ENCODE peak calls at places on chromosomes 3 and 15, in eight cellular contexts. Z is small intestine, V is kidney epithelial cell, D is ovary, I is breast epithelium, N is SK-N-SH, T is OCI-LY7, P is tibial nerve. Q is an unnamed sample.
A peak's percentile ranks its signal among the peaks of the same experiment; 100 is the strongest.

GRCh38 chr15:91200101-91200754 is 100.2 kb downstream of the SV2B start:
- DNase-seq in I (no peak), N (no peak), D (no peak), P (no peak), Z (no peak), V (no peak), T (no peak), Q (no peak)

GRCh38 chr3:9884555-9885165 is 4.6 kb upstream of the CIDEC start:
- DNase-seq in Z (peak; percentile 97), I (no peak), N (no peak), D (no peak), V (peak; percentile 56), P (peak; percentile 12), T (no peak), Q (no peak)

GRCh38 chr3:186798239-186798638 is 8.0 kb downstream of the RFC4 start:
- DNase-seq in D (no peak), P (no peak), T (no peak), I (no peak), V (no peak), N (no peak), Z (no peak), Q (no peak)

GRCh38 chr15:64222573-64223361 is 59.9 kb upstream of the PPIB start:
- DNase-seq in I (no peak), P (no peak), D (no peak), V (no peak), T (no peak), Z (no peak), N (no peak), Q (no peak)

GRCh38 chr3:183581496-183582155 is 26.1 kb upstream of the KLHL6 start:
- DNase-seq in T (peak; percentile 93), D (no peak), V (no peak), I (no peak), P (no peak), N (no peak), Z (no peak), Q (no peak)

GRCh38 chr3:51750878-51751277 is 28.2 kb downstream of the IQCF6 start:
- DNase-seq in D (no peak), N (no peak), I (no peak), T (no peak), Z (no peak), V (no peak), P (no peak), Q (no peak)

GRCh38 chr3:64445318-64446300 is 220.3 kb upstream of the PRICKLE2 start:
- DNase-seq in D (peak; percentile 70), I (no peak), V (no peak), Z (no peak), P (no peak), N (peak; percentile 83), T (no peak), Q (peak; percentile 60)

GRCh38 chr3:141462176-141462859 is 24.5 kb upstream of the RASA2 start:
- DNase-seq in V (no peak), T (no peak), I (no peak), D (no peak), P (no peak), Z (no peak), N (no peak), Q (no peak)

GRCh38 chr3:111194048-111194447 is 122.4 kb downstream of the NECTIN3 start:
- DNase-seq in N (no peak), I (no peak), T (no peak), Z (no peak), D (no peak), V (no peak), P (no peak), Q (no peak)

GRCh38 chr3:172449468-172450149 is 1.4 kb upstream of the GHSR start:
- DNase-seq in Z (no peak), P (no peak), V (no peak), T (no peak), I (no peak), D (peak; percentile 49), N (peak; percentile 50), Q (no peak)

GRCh38 chr3:116579843-116580242 is 129.7 kb upstream of the TUSC7 start:
- DNase-seq in D (no peak), N (no peak), V (no peak), I (no peak), T (no peak), Z (no peak), P (no peak), Q (no peak)

GRCh38 chr3:78990164-78990563 is 777.6 kb downstream of the ROBO1 start:
- DNase-seq in P (no peak), N (no peak), Z (no peak), D (no peak), I (no peak), V (no peak), T (no peak), Q (no peak)

GRCh38 chr3:52277972-52278509 is 408 bp downstream of the WDR82 start:
- DNase-seq in Z (peak; percentile 60), I (no peak), T (peak; percentile 73), V (no peak), P (no peak), D (no peak), N (peak; percentile 80), Q (peak; percentile 52)

GRCh38 chr15:71278989-71279756 is 163.9 kb downstream of the THSD4 start:
- DNase-seq in T (no peak), V (peak; percentile 78), Z (peak; percentile 94), D (no peak), N (no peak), P (peak; percentile 91), I (no peak), Q (peak; percentile 68)

DNA sequence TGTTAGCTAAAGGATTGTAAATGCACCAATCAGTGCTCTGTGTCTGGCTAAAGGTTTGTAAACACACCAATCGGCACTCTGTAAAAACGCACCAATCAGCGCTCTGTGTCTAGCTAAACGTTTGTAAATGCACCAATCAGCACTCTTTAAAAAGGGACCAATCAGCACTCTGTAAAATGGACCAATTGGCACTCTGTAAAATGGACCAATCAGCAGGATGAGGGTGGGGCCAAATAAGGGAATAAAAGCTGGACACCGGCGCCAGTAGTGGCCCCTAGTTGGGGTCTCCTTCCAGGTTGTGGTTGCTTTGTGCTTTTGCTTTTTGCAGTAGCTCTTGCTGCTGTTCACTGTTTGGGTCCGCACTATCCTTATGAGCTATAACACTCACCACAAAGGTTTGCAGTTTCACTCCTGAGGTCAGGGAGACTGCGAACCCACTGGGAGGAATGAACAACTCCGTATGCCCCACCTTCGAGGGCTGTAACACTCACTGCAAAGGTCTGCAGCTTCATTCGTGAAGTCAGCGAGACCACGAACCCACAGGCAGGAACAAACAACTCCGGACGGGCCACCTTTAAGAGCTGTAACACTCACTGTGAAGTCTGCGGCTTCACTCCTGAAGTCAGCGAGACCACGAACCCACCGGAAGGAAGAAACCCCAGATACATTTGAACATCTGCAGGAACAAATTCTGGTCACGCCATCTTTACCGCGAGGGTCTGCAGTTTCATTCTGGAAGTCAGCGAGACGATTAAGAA is 1.1 kb upstream of the SUCLG2 start:
- DNase-seq in T (peak; percentile 32), P (no peak), Z (peak; percentile 78), D (no peak), V (no peak), N (no peak), I (no peak), Q (peak; percentile 59)
- H3K4me3 ChIP-seq in T (peak overlapping the region; percentile 78), P (peak overlapping the region; percentile 84), Z (no peak overlapping the region), D (peak overlapping the region; percentile 86), V (no peak overlapping the region), N (peak overlapping the region; percentile 69), I (peak overlapping the region; percentile 94), Q (peak overlapping the region; percentile 90)

DNA sequence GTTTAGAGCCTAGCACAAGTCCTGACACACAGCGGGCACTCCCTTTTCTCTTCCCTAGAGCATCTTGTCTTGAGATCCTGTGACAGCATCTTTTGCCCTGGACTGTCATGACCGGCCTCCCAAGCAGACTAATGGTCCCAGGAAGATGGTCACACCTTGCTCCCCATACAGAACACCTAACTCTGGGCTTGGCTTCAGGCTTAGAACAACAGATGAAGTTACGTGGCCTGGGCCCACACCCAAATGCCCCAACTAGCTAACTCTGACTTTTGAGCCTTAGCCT is 781 bp upstream of the IP6K1 start:
- DNase-seq in V (no peak), P (no peak), I (no peak), N (no peak), T (no peak), D (no peak), Z (no peak), Q (no peak)
- H3K4me3 ChIP-seq in V (no peak overlapping the region), P (peak overlapping the region; percentile 95), I (peak overlapping the region; percentile 100), N (peak overlapping the region; percentile 35), T (peak overlapping the region; percentile 82), D (peak overlapping the region; percentile 37), Z (no peak overlapping the region), Q (peak overlapping the region; percentile 87)

DNA sequence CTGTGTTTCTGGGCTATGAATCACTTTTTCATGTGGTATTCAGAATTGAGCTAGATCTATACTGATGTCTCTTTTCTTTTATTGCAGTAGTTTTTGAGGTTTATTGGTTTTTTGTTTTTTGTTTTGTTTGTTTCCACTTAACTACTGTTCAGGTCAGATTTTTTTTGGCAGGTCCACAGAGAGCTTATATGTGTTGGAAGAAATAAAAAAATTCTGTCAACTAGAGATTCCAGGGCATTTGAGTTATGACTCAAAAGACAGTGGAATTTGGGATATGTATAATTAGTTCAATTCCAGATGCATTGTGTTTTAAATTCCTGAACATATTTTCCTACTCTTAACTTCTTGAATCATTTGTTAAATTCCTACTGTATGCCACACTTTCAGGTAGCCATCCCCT is 727.2 kb downstream of the SI start:
- DNase-seq in I (no peak), T (no peak), V (no peak), P (no peak), N (no peak), Z (no peak), D (no peak), Q (no peak)
- H3K4me3 ChIP-seq in I (no peak overlapping the region), T (no peak overlapping the region), V (no peak overlapping the region), P (no peak overlapping the region), N (no peak overlapping the region), Z (no peak overlapping the region), D (no peak overlapping the region), Q (no peak overlapping the region)

GRCh38 chr3:132598181-132598580 is 1.1 kb downstream of the ACKR4 start:
- DNase-seq in T (no peak), V (no peak), D (no peak), P (no peak), Z (no peak), N (no peak), I (no peak), Q (no peak)

GRCh38 chr3:132595036-132595435 is 2.0 kb upstream of the ACKR4 start:
- DNase-seq in P (no peak), D (no peak), T (peak; percentile 41), N (no peak), Z (no peak), I (no peak), V (peak; percentile 28), Q (no peak)

GRCh38 chr3:132596326-132596725 is 744 bp upstream of the ACKR4 start:
- DNase-seq in P (no peak), I (no peak), N (no peak), V (no peak), Z (no peak), T (peak; percentile 34), D (no peak), Q (no peak)

GRCh38 chr3:132596816-132597433 is at the start of gene ACKR4:
- DNase-seq in V (no peak), D (no peak), N (no peak), T (peak; percentile 44), Z (peak; percentile 76), I (no peak), P (no peak), Q (no peak)

GRCh38 chr3:132597660-132598059 is 590 bp downstream of the ACKR4 start:
- DNase-seq in P (no peak), V (no peak), I (no peak), N (no peak), T (no peak), D (no peak), Z (peak; percentile 33), Q (no peak)
- H3K4me3 ChIP-seq in P (no peak overlapping the region), V (no peak overlapping the region), I (peak overlapping the region; percentile 13), N (no peak overlapping the region), T (peak overlapping the region; percentile 68), D (peak overlapping the region; percentile 19), Z (no peak overlapping the region), Q (peak overlapping the region; percentile 21)

Q was measured in upper lobe of left lung.